ENCODE peak calls at places on chromosomes 11 and 22, in seven cellular contexts. P is A549, K is GM23338, H is cardiac muscle cell, A is breast epithelium, X is heart left ventricle, L is Panc1. C is an unnamed sample. For H3K4me1, the result is how much of the 10 kb centered on the place peaks cover.

GRCh38 chr22:22364207-22364606 is 119.6 kb downstream of the VPREB1 start:
- DNase-seq in P (no peak), K (no peak), H (no peak), A (no peak), X (no peak), L (no peak), C (no peak)

GRCh38 chr11:128330203-128330602 is 257.2 kb downstream of the ETS1 start:
- DNase-seq in P (no peak), K (no peak), H (no peak), A (no peak), X (no peak), L (no peak), C (no peak)

GRCh38 chr22:38083931-38084631 is at the start of gene SLC16A8:
- DNase-seq in P (no peak), K (peak), H (no peak), A (no peak), X (no peak), L (no peak), C (no peak)

GRCh38 chr11:121300313-121300971 is 7.9 kb downstream of the SC5D start:
- DNase-seq in P (no peak), K (no peak), H (peak), A (no peak), X (no peak), L (no peak), C (no peak)

GRCh38 chr11:32015435-32015834 is 75.4 kb upstream of the RCN1 start:
- DNase-seq in P (no peak), K (no peak), H (no peak), A (no peak), X (no peak), L (no peak), C (no peak)

GRCh38 chr11:69437001-69437875 is 44.2 kb upstream of the LINC01488 start:
- DNase-seq in P (peak), K (peak), H (peak), A (no peak), X (no peak), L (no peak), C (no peak)

GRCh38 chr11:17277024-17277584 is 565 bp downstream of the NUCB2 start:
- DNase-seq in P (peak), K (peak), H (no peak), A (no peak), X (no peak), L (no peak), C (no peak)

GRCh38 chr11:36383200-36383599 is 87.1 kb downstream of the PRR5L start:
- DNase-seq in P (no peak), K (no peak), H (no peak), A (no peak), X (no peak), L (no peak), C (no peak)

GRCh38 chr11:74689666-74690065 is 41.6 kb downstream of the CHRDL2 start:
- DNase-seq in P (no peak), K (no peak), H (no peak), A (no peak), X (peak), L (no peak), C (no peak)

GRCh38 chr11:101862410-101863233 is 52.2 kb upstream of the CEP126 start:
- DNase-seq in P (peak), K (peak), H (peak), A (no peak), X (no peak), L (no peak), C (no peak)

GRCh38 chr11:63917685-63918523 is 940 bp upstream of the RCOR2 start:
- DNase-seq in P (peak), K (peak), H (peak), A (no peak), X (peak), L (no peak), C (peak)

GRCh38 chr11:59025097-59025496 is 61.0 kb upstream of the GLYATL1B start:
- DNase-seq in P (peak), K (no peak), H (no peak), A (no peak), X (no peak), L (no peak), C (no peak)

GRCh38 chr22:35914665-35915476 is 113.8 kb downstream of the RBFOX2 start:
- DNase-seq in P (peak), K (peak), H (peak), A (peak), X (peak), L (peak), C (peak)

GRCh38 chr22:50199836-50200332 is 927 bp upstream of the SELENOO start:
- DNase-seq in P (no peak), K (peak), H (peak), A (no peak), X (no peak), L (no peak), C (no peak)

GRCh38 chr11:68978931-68979591 is 1.7 kb downstream of the MRGPRD start:
- DNase-seq in P (no peak), K (no peak), H (no peak), A (peak), X (no peak), L (no peak), C (no peak)

GRCh38 chr11:120136356-120136755 is 1.6 kb downstream of the TRIM29 start:
- DNase-seq in P (no peak), K (no peak), H (no peak), A (no peak), X (no peak), L (no peak), C (no peak)

GRCh38 chr11:111918390-111919256 is at the start of gene C11orf52:
- DNase-seq in P (no peak), K (peak), H (peak), A (peak), X (peak), L (no peak), C (peak)
- H3K27ac ChIP-seq in P (no peak), K (peak), H (peak), A (peak), X (peak), L (no peak), C (peak)

DNA sequence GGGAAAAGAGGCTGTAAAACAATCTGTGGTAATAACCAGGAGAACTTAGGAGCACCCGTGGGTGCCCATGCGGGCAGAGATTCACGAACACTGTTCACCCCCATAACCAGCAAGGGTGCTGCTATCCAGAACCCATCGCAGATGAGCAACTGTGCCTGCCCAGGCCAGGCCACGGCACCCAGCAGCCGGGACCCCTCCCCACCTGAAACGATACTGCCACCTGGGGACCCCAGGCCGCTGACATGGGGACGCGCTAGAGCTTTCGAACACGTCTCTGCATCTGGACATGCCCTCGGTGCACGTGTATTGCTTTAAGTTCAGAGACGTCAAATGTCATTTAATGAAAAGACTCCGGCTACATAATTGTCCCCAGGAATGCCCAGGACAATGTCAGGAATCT is 14.3 kb upstream of the MUC2 start:
- DNase-seq in P (no peak), K (no peak), H (no peak), A (no peak), X (no peak), L (no peak), C (no peak)
- H3K4me3 ChIP-seq in P (no peak), K (no peak), H (no peak), A (no peak), X (no peak), L (no peak), C (no peak)

DNA sequence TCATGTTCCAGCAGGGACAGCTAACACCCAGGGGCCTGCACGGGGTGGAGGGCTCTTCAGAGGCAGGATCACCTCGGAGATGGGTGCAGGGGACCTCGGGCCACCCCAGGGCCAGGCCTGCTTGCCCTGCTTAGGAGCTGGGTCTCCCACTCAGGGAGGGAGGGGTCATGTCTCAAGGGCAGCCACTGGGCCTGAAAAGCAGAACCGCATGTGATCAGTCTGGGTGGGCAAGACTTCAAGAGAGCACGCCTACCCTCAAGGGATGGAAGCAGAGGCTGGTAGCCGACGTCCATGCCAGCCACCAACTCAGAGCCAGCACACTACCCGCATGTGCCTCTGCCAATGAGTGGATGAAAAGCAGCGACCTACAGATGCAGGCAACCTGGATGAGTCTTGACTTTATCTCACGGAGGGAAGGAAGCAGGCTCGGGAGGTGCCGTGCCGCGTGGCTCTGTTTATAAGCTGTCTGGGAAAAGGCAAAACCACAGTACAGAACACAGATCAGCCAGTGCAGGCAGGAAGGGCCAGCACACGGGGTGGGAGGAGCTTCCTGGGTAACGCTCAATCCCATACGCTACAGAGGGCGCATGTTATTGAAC is 16.0 kb downstream of the TBX1 start:
- DNase-seq in P (no peak), K (no peak), H (no peak), A (no peak), X (peak), L (no peak), C (no peak)
- H3K4me1 ChIP-seq in P (under half), K (under half), H (under half), A (under half), X (under half), L (under half), C (under half)

GRCh38 chr11:72863091-72863490 is 48.9 kb downstream of the ATG16L2 start:
- DNase-seq in P (no peak), K (no peak), H (no peak), A (no peak), X (no peak), L (no peak), C (no peak)

GRCh38 chr11:72869845-72870244 is 55.6 kb downstream of the ATG16L2 start:
- DNase-seq in P (no peak), K (no peak), H (no peak), A (no peak), X (no peak), L (no peak), C (no peak)

GRCh38 chr11:72867970-72868369 is 53.8 kb downstream of the ATG16L2 start:
- DNase-seq in P (no peak), K (no peak), H (no peak), A (no peak), X (no peak), L (no peak), C (no peak)

GRCh38 chr11:72860592-72860991 is 46.4 kb downstream of the ATG16L2 start:
- DNase-seq in P (no peak), K (no peak), H (no peak), A (no peak), X (no peak), L (no peak), C (no peak)

GRCh38 chr11:72864692-72865655 is 50.8 kb downstream of the ATG16L2 start:
- DNase-seq in P (no peak), K (no peak), H (no peak), A (no peak), X (peak), L (no peak), C (no peak)
- H3K27ac ChIP-seq in P (no peak), K (no peak), H (peak), A (no peak), X (peak), L (no peak), C (no peak)

DNA sequence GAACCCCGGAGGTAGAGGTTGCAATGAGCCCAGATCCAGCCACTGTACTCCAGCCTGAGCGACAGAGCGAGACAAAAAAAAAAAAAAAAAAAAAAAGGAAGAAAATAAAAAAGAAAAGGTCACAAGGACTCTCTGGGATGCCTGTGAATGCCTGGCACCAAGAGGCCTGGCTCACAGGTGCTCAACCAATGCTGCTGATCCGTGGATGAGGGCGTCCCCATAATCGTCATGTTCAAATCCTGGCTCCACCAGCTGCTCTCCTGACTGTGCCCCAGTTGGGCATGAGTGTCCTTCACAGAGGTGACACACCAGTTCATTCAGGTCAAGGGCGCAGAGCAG is 645 bp upstream of the GAS2L1 start:
- DNase-seq in P (no peak), K (no peak), H (no peak), A (no peak), X (no peak), L (no peak), C (no peak)
- H3K4me3 ChIP-seq in P (peak), K (peak), H (no peak), A (peak), X (peak), L (peak), C (peak)

GRCh38 chr22:40212126-40212525 is 34.4 kb downstream of the TNRC6B start:
- DNase-seq in P (no peak), K (no peak), H (peak), A (no peak), X (no peak), L (no peak), C (no peak)

GRCh38 chr22:40218152-40218551 is 40.4 kb downstream of the TNRC6B start:
- DNase-seq in P (no peak), K (no peak), H (no peak), A (no peak), X (no peak), L (no peak), C (no peak)

GRCh38 chr22:40213478-40213877 is 35.8 kb downstream of the TNRC6B start:
- DNase-seq in P (no peak), K (no peak), H (no peak), A (no peak), X (no peak), L (no peak), C (no peak)

GRCh38 chr22:40216041-40216756 is 38.5 kb downstream of the TNRC6B start:
- DNase-seq in P (no peak), K (no peak), H (no peak), A (no peak), X (no peak), L (no peak), C (no peak)

DNA sequence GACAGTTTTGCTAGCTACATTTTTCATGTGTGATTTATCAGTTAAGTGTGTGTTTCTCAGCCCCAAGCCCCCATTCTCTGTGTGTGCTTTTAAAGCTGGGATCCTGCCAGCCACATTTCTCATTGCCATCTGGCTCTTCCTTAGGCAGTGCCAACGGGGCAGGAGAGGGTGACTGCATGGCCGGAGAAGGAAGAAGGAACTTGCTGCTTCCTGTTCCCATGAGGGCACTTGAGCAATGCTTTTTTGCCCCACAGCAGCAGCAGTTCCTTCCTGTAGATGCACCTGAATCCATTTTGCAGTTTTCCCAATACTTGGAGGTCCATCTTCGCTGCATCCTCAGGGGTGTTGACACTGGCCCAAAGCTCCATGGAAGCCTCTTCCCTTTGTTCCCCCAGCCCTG is 37.5 kb downstream of the TNRC6B start:
- DNase-seq in P (no peak), K (no peak), H (no peak), A (no peak), X (no peak), L (no peak), C (peak)
- H3K4me1 ChIP-seq in P (under half), K (half or more), H (under half), A (under half), X (half or more), L (under half), C (half or more)

DNA sequence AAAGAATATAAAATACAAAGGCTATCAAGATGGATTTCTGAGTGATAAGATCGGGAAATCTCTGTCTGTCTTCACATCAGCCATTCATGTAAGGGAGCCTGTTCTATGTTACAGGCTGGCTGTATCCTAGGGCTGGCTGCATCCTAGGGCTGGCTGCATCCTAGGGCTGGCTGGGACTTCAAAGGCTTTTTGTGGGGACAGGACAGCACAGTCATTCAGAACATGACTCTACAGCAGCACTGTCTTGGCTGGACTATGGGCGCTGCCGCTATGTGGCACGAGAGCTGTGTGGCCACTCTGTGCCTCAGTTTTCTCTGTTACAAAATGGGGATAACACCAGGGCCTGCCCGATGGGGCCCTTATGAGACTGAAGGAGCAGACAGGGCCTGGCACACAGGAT is 10.2 kb downstream of the ADAMTS8 start:
- DNase-seq in P (no peak), K (no peak), H (no peak), A (no peak), X (no peak), L (no peak), C (no peak)
- H3K27ac ChIP-seq in P (no peak), K (no peak), H (no peak), A (peak), X (no peak), L (no peak), C (no peak)

GRCh38 chr11:71453911-71454304 is 905 bp downstream of the NADSYN1 start:
- DNase-seq in P (no peak), K (no peak), H (no peak), A (no peak), X (no peak), L (no peak), C (no peak)

GRCh38 chr11:71454470-71455113 is 1.6 kb downstream of the NADSYN1 start:
- DNase-seq in P (no peak), K (no peak), H (no peak), A (no peak), X (no peak), L (no peak), C (no peak)

GRCh38 chr11:71452354-71453020 is 516 bp upstream of the NADSYN1 start:
- DNase-seq in P (no peak), K (peak), H (peak), A (no peak), X (peak), L (no peak), C (peak)

GRCh38 chr11:71451596-71452353 is 1.2 kb upstream of the NADSYN1 start:
- DNase-seq in P (no peak), K (peak), H (peak), A (no peak), X (no peak), L (no peak), C (no peak)

GRCh38 chr11:71453021-71453910 is at the start of gene NADSYN1:
- DNase-seq in P (peak), K (peak), H (peak), A (peak), X (peak), L (peak), C (peak)
- H3K4me3 ChIP-seq in P (peak), K (peak), H (peak), A (peak), X (peak), L (peak), C (peak)

DNA sequence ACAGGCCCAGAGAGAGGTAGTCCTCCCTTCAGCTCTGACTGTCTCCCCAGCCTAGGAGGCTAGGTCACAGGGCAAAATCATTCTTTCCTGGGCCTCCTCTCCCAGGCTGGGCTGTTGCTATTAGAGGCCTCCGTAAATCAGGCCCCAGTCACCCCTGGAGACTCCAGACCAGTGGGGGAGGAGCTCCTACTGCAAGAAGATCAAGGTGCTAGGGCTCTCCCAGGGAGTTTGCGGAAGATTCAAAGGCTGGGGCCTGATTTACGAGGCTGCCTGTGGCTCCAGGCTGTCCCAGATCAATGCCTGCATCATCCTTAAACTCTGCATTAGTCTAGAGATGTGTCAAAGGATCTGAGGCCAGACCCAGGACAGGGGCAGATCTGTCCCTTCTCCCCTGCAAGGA is 346.2 kb downstream of the TENM4 start:
- DNase-seq in P (peak), K (no peak), H (no peak), A (no peak), X (no peak), L (no peak), C (no peak)
- H3K4me1 ChIP-seq in P (under half), K (under half), H (under half), A (under half), X (under half), L (under half), C (under half)

GRCh38 chr11:29184939-29185890 is 831.6 kb downstream of the KCNA4 start:
- DNase-seq in P (peak), K (no peak), H (no peak), A (no peak), X (no peak), L (no peak), C (no peak)
- H3K27ac ChIP-seq in P (no peak), K (no peak), H (no peak), A (no peak), X (no peak), L (no peak), C (no peak)